ENCODE peak calls at places on chromosomes 1 and 21, in six cellular contexts. W is activated T-cell treated with anti-CD3 and anti-CD28 coated beads, Interleukin-2, amount 50 U/mL, for 72 hours; R is RPMI7951; H is activated gamma-delta T cell treated with anti-CD3 and anti-CD28 coated beads, Interleukin-2, amount 50 U/mL, for 16 hours; N is skeletal muscle cell; O is central memory CD4-positive, alpha-beta T cell. Z is an unnamed sample.
A peak's percentile ranks its signal among the peaks of the same experiment; 100 is the strongest.

GRCh38 chr1:34924759-34925555 is 4.5 kb downstream of the DLGAP3 start:
- DNase-seq in N (peak; percentile 4), R (peak; percentile 61), O (peak; percentile 25), H (no peak), W (peak; percentile 53), Z (peak; percentile 34)

GRCh38 chr21:41152149-41152548 is 15.8 kb upstream of the BACE2 start:
- DNase-seq in W (no peak), H (no peak), R (no peak), O (no peak), N (no peak), Z (no peak)

GRCh38 chr1:5921129-5921528 is 71.1 kb downstream of the NPHP4 start:
- DNase-seq in R (no peak), W (no peak), H (no peak), N (no peak), O (no peak), Z (no peak)

GRCh38 chr1:236753554-236753953 is 41.5 kb upstream of the MTR start:
- DNase-seq in O (no peak), H (no peak), N (no peak), W (peak; percentile 4), R (peak; percentile 40), Z (peak; percentile 73)

GRCh38 chr1:61448017-61448383 is 276.9 kb downstream of the TM2D1 start:
- DNase-seq in H (no peak), O (no peak), W (no peak), N (no peak), R (no peak), Z (no peak)

GRCh38 chr1:226482975-226483660 is 65.4 kb upstream of the STUM start:
- DNase-seq in R (no peak), H (no peak), W (no peak), O (no peak), N (no peak), Z (peak; percentile 48)

GRCh38 chr1:7223334-7224080 is 438.3 kb downstream of the CAMTA1 start:
- DNase-seq in W (no peak), H (no peak), O (no peak), R (peak; percentile 70), N (peak; percentile 69), Z (peak; percentile 75)

GRCh38 chr1:36884801-36885200 is 149.5 kb downstream of the GRIK3 start:
- DNase-seq in R (no peak), O (no peak), H (no peak), W (no peak), N (no peak), Z (no peak)

GRCh38 chr1:193103759-193104495 is 1.3 kb downstream of the GLRX2 start:
- DNase-seq in H (no peak), N (no peak), R (no peak), W (no peak), O (no peak), Z (no peak)

GRCh38 chr1:36802018-36802417 is 232.3 kb downstream of the GRIK3 start:
- DNase-seq in R (no peak), N (no peak), H (no peak), O (no peak), W (no peak), Z (no peak)

GRCh38 chr1:43318831-43319230 is 18.0 kb downstream of the TIE1 start:
- DNase-seq in O (no peak), N (no peak), H (no peak), W (no peak), R (no peak), Z (no peak)

GRCh38 chr1:86750530-86750929 is 46.2 kb downstream of the SH3GLB1 start:
- DNase-seq in H (no peak), O (no peak), R (no peak), N (no peak), W (peak; percentile 8), Z (no peak)

GRCh38 chr1:2650967-2651645 is 18.3 kb upstream of the MMEL1 start:
- DNase-seq in W (no peak), N (no peak), R (no peak), O (no peak), H (no peak), Z (no peak)

GRCh38 chr1:50426108-50426700 is 3.0 kb upstream of the DMRTA2 start:
- DNase-seq in H (no peak), O (no peak), N (no peak), R (no peak), W (no peak), Z (no peak)

GRCh38 chr1:92903765-92904164 is 57.5 kb downstream of the DIPK1A start:
- DNase-seq in O (no peak), N (no peak), R (no peak), W (no peak), H (no peak), Z (no peak)

Z was measured in HT1080.